ENCODE peak calls at places on chromosomes 7 and 10, in four cellular contexts. L is right cardiac atrium, V is body of pancreas, D is Karpas-422. U is an unnamed sample. For H3K4me1, the result is how much of the 10 kb centered on the place peaks cover.

GRCh38 chr7:23622469-23622868 is 25.3 kb downstream of the CCDC126 start:
- DNase-seq in D (no peak), L (no peak), V (no peak), U (peak)

GRCh38 chr10:60305394-60305892 is 84.2 kb downstream of the ANK3 start:
- DNase-seq in D (no peak), L (no peak), V (no peak), U (no peak)

GRCh38 chr10:71307469-71308085 is 11.5 kb upstream of the SLC29A3 start:
- DNase-seq in D (no peak), L (no peak), V (no peak), U (peak)

GRCh38 chr7:16428672-16429071 is 7.3 kb upstream of the CRPPA start:
- DNase-seq in L (no peak), D (no peak), V (no peak), U (no peak)

GRCh38 chr10:119209050-119209735 is 1.8 kb downstream of the GRK5 start:
- DNase-seq in D (peak), V (peak), L (peak), U (peak)

GRCh38 chr7:141978351-141978750 is 4.8 kb upstream of the TAS2R38 start:
- DNase-seq in L (no peak), V (no peak), D (no peak), U (no peak)

GRCh38 chr7:105473163-105473562 is 48.9 kb downstream of the PUS7 start:
- DNase-seq in D (no peak), L (no peak), V (no peak), U (no peak)

GRCh38 chr10:3273966-3274365 is 101.4 kb upstream of the PITRM1 start:
- DNase-seq in L (no peak), D (no peak), V (no peak), U (no peak)

GRCh38 chr10:130560573-130560972 is 424.4 kb downstream of the GLRX3 start:
- DNase-seq in V (no peak), D (no peak), L (no peak), U (no peak)

GRCh38 chr7:70777251-70777650 is 354.7 kb upstream of the GALNT17 start:
- DNase-seq in L (no peak), V (no peak), D (no peak), U (no peak)

GRCh38 chr10:33509231-33509871 is 174.9 kb upstream of the NRP1 start:
- DNase-seq in L (peak), V (peak), D (no peak), U (peak)

GRCh38 chr10:109956454-109957091 is 33.3 kb upstream of the XPNPEP1 start:
- DNase-seq in V (peak), L (no peak), D (peak), U (peak)

GRCh38 chr10:132364594-132364970 is 32.4 kb upstream of the PWWP2B start:
- DNase-seq in L (peak), D (no peak), V (no peak), U (no peak)

GRCh38 chr10:45198596-45199379 is 116.6 kb downstream of the OR13A1 start:
- DNase-seq in D (no peak), V (no peak), L (no peak), U (no peak)

GRCh38 chr7:158028290-158028941 is 559.2 kb downstream of the PTPRN2 start:
- DNase-seq in L (no peak), D (no peak), V (peak), U (peak)

GRCh38 chr10:96720422-96721206 is at the start of gene PIK3AP1:
- DNase-seq in D (peak), V (peak), L (peak), U (peak)

GRCh38 chr7:155296788-155297516 is 726 bp upstream of the INSIG1 start:
- DNase-seq in D (peak), V (peak), L (peak), U (peak)

GRCh38 chr10:113705344-113705878 is 25.7 kb downstream of the CASP7 start:
- DNase-seq in V (no peak), D (no peak), L (no peak), U (no peak)

GRCh38 chr7:28155964-28156363 is 24.6 kb downstream of the JAZF1 start:
- DNase-seq in V (peak), L (no peak), D (no peak), U (no peak)

GRCh38 chr7:34759477-34760125 is 101.6 kb downstream of the NPSR1 start:
- DNase-seq in L (no peak), V (no peak), D (peak), U (peak)

GRCh38 chr7:155819186-155819585 is 6.9 kb upstream of the SHH start:
- DNase-seq in D (no peak), L (no peak), V (no peak), U (no peak)

GRCh38 chr7:128358233-128358632 is 3.3 kb downstream of the PRRT4 start:
- DNase-seq in V (no peak), D (no peak), L (no peak), U (no peak)

GRCh38 chr10:11701451-11702095 is 40.6 kb upstream of the ECHDC3 start:
- DNase-seq in V (no peak), D (no peak), L (no peak), U (no peak)
- H3K4me1 ChIP-seq in V (under half), D (under half), L (under half), U (under half)

DNA sequence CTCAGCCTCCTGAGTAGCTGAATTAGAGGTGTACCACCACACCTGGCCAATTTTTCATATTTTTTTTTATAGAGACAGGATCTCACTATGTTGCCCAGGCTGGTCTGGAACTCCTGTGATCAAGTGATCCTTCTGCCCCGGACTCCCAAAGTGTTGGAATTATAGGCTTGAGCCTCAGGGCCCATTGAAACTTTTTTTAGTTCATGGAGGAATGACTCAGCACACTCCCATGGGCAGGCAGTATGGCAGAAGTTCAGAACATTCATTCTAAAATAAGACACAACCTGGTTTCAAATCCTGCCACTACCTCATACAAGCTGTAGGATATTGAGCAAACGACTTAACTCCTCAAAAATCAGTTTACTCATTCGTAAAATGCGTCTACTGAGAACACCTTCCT is 320.4 kb upstream of the SP8 start:
- DNase-seq in L (no peak), D (no peak), V (no peak), U (no peak)
- H3K27ac ChIP-seq in L (no peak), D (no peak), V (no peak), U (no peak)

DNA sequence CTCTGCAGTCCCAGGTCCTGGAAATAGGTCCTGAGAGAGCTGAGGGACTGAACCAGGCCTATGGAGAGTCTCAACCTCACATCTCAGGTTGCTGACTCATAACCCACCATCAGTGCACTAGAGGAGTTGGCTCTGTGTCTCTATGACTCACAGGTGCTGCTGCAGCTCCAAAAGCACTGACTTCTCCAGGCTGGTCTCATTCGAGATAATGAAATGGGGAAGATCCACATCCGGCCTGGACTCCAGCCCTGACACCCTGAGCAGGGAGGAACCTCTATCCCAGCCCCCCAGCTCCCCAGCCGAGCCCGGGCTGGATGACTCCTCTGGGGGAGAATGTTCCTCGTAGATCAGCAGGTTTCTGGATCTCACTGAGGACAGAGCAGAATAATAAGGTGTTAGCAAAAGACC is 35.5 kb upstream of the DGKI start:
- DNase-seq in L (peak), D (no peak), V (peak), U (no peak)
- H3K4me1 ChIP-seq in L (under half), D (under half), V (under half), U (under half)

DNA sequence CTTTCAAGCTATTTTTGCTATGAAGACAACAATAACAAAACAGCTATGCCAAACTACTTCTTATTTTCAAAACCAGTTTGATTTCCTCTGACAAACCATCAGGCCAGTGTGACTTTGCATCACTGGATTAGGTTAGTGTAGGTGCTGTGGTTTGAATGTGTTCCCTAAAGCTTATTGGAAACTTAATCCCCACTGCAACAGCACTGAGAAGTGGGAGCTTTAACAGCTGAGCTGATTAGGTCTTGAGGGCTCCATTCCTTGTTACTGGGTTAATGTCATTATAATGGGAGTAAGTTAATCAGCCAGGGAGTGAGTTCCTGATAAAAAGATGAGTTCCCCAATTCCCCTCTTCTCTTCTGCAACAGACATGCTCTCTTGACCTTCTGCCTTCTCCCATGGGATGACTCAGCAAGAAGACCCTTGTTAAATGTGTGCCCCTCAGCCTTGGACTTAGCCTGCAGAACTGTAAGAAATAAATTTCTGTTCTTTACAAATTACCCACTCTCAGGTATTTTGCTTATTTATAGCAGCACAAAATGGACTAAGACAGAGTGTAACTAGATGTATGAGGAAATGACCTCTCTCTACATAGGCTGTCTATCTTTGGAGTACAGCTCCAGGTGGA is 186.8 kb downstream of the CTTNBP2 start:
- DNase-seq in L (no peak), V (no peak), D (no peak), U (no peak)
- H3K27ac ChIP-seq in L (no peak), V (no peak), D (no peak), U (no peak)

GRCh38 chr10:11104772-11105675 is 87.4 kb downstream of the CELF2 start:
- DNase-seq in V (no peak), L (no peak), D (no peak), U (peak)
- H3K4me1 ChIP-seq in V (under half), L (under half), D (under half), U (under half)

GRCh38 chr10:52639652-52640051 is 132.9 kb downstream of the MBL2 start:
- DNase-seq in L (no peak), D (no peak), V (no peak), U (no peak)
- H3K27ac ChIP-seq in L (no peak), D (no peak), V (no peak), U (no peak)

GRCh38 chr7:72163266-72163665 is 248.9 kb downstream of the CALN1 start:
- DNase-seq in V (no peak), D (no peak), L (no peak), U (no peak)
- H3K4me1 ChIP-seq in V (under half), D (under half), L (under half), U (under half)

U was measured in small intestine.